ENCODE peak calls at places on chromosome 22, in ten cellular contexts. U, E, I, Z, B, G, H, F, K and W are unnamed samples.

GRCh38 chr22:22357024-22357868 is 112.7 kb downstream of the VPREB1 start:
- ATAC-seq in U (peak), E (peak), I (peak), Z (peak), B (peak), G (peak), H (peak), F (peak), K (peak), W (peak)

GRCh38 chr22:16972311-16972710 is 35.7 kb downstream of the GAB4 start:
- ATAC-seq in U (no peak), E (no peak), I (no peak), Z (no peak), B (no peak), G (no peak), H (no peak), F (no peak), K (no peak), W (no peak)

GRCh38 chr22:42443240-42444059 is 11.2 kb upstream of the NFAM1 start:
- ATAC-seq in U (peak), E (peak), I (no peak), Z (peak), B (peak), G (no peak), H (peak), F (peak), K (no peak), W (peak)

GRCh38 chr22:39994046-39994565 is 648 bp upstream of the FAM83F start:
- ATAC-seq in U (no peak), E (no peak), I (no peak), Z (no peak), B (no peak), G (peak), H (no peak), F (no peak), K (no peak), W (peak)

GRCh38 chr22:46377566-46378498 is 42.3 kb downstream of the TRMU start:
- ATAC-seq in U (peak), E (peak), I (peak), Z (peak), B (peak), G (no peak), H (peak), F (peak), K (peak), W (no peak)

GRCh38 chr22:22103078-22103593 is 120.5 kb upstream of the TOP3B start:
- ATAC-seq in U (peak), E (no peak), I (peak), Z (peak), B (no peak), G (peak), H (no peak), F (no peak), K (no peak), W (no peak)

GRCh38 chr22:27413702-27414101 is 387.9 kb downstream of the MN1 start:
- ATAC-seq in U (no peak), E (no peak), I (no peak), Z (no peak), B (no peak), G (no peak), H (no peak), F (no peak), K (no peak), W (no peak)

GRCh38 chr22:39264344-39265116 is 19.7 kb upstream of the PDGFB start:
- ATAC-seq in U (peak), E (no peak), I (no peak), Z (no peak), B (peak), G (no peak), H (no peak), F (peak), K (no peak), W (peak)

GRCh38 chr22:38474003-38474607 is 6.2 kb downstream of the KDELR3 start:
- ATAC-seq in U (no peak), E (no peak), I (no peak), Z (no peak), B (no peak), G (no peak), H (no peak), F (no peak), K (no peak), W (no peak)

GRCh38 chr22:25334091-25334490 is 114.7 kb downstream of the CRYBB2 start:
- ATAC-seq in U (peak), E (no peak), I (peak), Z (peak), B (peak), G (peak), H (peak), F (peak), K (peak), W (peak)

GRCh38 chr22:47083379-47083986 is 321.0 kb downstream of the TBC1D22A start:
- ATAC-seq in U (no peak), E (no peak), I (no peak), Z (no peak), B (no peak), G (no peak), H (no peak), F (no peak), K (no peak), W (no peak)

GRCh38 chr22:23213581-23214341 is 33.5 kb downstream of the BCR start:
- ATAC-seq in U (no peak), E (no peak), I (no peak), Z (no peak), B (no peak), G (no peak), H (no peak), F (no peak), K (no peak), W (no peak)

GRCh38 chr22:20239063-20239950 is 28.8 kb downstream of the RTN4R start:
- ATAC-seq in U (no peak), E (no peak), I (no peak), Z (no peak), B (peak), G (no peak), H (no peak), F (peak), K (no peak), W (no peak)

GRCh38 chr22:31952094-31952401 is 7.7 kb downstream of the YWHAH start:
- ATAC-seq in U (no peak), E (peak), I (peak), Z (peak), B (no peak), G (no peak), H (peak), F (no peak), K (peak), W (no peak)

GRCh38 chr22:45608763-45609180 is 62.9 kb upstream of the ATXN10 start:
- ATAC-seq in U (no peak), E (peak), I (no peak), Z (peak), B (no peak), G (peak), H (no peak), F (no peak), K (peak), W (no peak)

GRCh38 chr22:20206709-20207215 is 55.9 kb upstream of the CCDC188 start:
- ATAC-seq in U (peak), E (no peak), I (no peak), Z (peak), B (peak), G (peak), H (peak), F (peak), K (peak), W (peak)

GRCh38 chr22:43345761-43346261 is 2.6 kb upstream of the SCUBE1 start:
- ATAC-seq in U (no peak), E (no peak), I (no peak), Z (no peak), B (no peak), G (no peak), H (no peak), F (no peak), K (no peak), W (no peak)

GRCh38 chr22:18952022-18952421 is 15.9 kb upstream of the PRODH start:
- ATAC-seq in U (no peak), E (no peak), I (no peak), Z (no peak), B (no peak), G (no peak), H (no peak), F (no peak), K (no peak), W (no peak)

GRCh38 chr22:47902646-47903180 is 1140.3 kb downstream of the TBC1D22A start:
- ATAC-seq in U (no peak), E (no peak), I (no peak), Z (no peak), B (no peak), G (no peak), H (no peak), F (no peak), K (no peak), W (no peak)

GRCh38 chr22:28951969-28952521 is 68.7 kb downstream of the ZNRF3 start:
- ATAC-seq in U (peak), E (no peak), I (peak), Z (peak), B (peak), G (no peak), H (no peak), F (peak), K (no peak), W (no peak)

GRCh38 chr22:22058649-22059475 is 76.3 kb upstream of the TOP3B start:
- ATAC-seq in U (no peak), E (no peak), I (no peak), Z (no peak), B (no peak), G (no peak), H (no peak), F (no peak), K (no peak), W (peak)

GRCh38 chr22:36411589-36412258 is 24.0 kb upstream of the MYH9 start:
- ATAC-seq in U (no peak), E (no peak), I (no peak), Z (no peak), B (peak), G (no peak), H (no peak), F (no peak), K (no peak), W (no peak)